ENCODE peak calls at places on chromosomes 4 and X, in eight cellular contexts. One of them, this sample, is unnamed.

GRCh38 chrX:39577976-39578962 is 519.5 kb downstream of the BCOR start:
- DNase-seq in psoas muscle: peak
- DNase-seq in RWPE1: no peak
- DNase-seq in endodermal cell: no peak
- DNase-seq in thoracic aorta: no peak
- DNase-seq in HL-60: no peak
- DNase-seq in pancreas: no peak
- DNase-seq in A549: no peak
- DNase-seq in this sample: peak

GRCh38 chr4:169070071-169070894 is 60.2 kb upstream of the CBR4 start:
- DNase-seq in psoas muscle: no peak
- DNase-seq in RWPE1: peak
- DNase-seq in endodermal cell: peak
- DNase-seq in thoracic aorta: peak
- DNase-seq in HL-60: no peak
- DNase-seq in pancreas: no peak
- DNase-seq in A549: peak
- DNase-seq in this sample: no peak

GRCh38 chr4:76723373-76723772 is 174.6 kb downstream of the SOWAHB start:
- DNase-seq in psoas muscle: no peak
- DNase-seq in RWPE1: no peak
- DNase-seq in endodermal cell: no peak
- DNase-seq in thoracic aorta: no peak
- DNase-seq in HL-60: no peak
- DNase-seq in pancreas: no peak
- DNase-seq in A549: peak
- DNase-seq in this sample: peak

GRCh38 chrX:30906726-30907125 is 17.7 kb upstream of the TAB3 start:
- DNase-seq in psoas muscle: no peak
- DNase-seq in RWPE1: peak
- DNase-seq in endodermal cell: no peak
- DNase-seq in thoracic aorta: no peak
- DNase-seq in HL-60: no peak
- DNase-seq in pancreas: no peak
- DNase-seq in A549: no peak
- DNase-seq in this sample: peak

GRCh38 chr4:165131247-165131832 is 18.7 kb upstream of the TMEM192 start:
- DNase-seq in psoas muscle: no peak
- DNase-seq in RWPE1: peak
- DNase-seq in endodermal cell: peak
- DNase-seq in thoracic aorta: no peak
- DNase-seq in HL-60: no peak
- DNase-seq in pancreas: peak
- DNase-seq in A549: peak
- DNase-seq in this sample: peak

GRCh38 chr4:20490734-20491133 is 209.5 kb upstream of the PACRGL start:
- DNase-seq in psoas muscle: no peak
- DNase-seq in RWPE1: no peak
- DNase-seq in endodermal cell: peak
- DNase-seq in thoracic aorta: no peak
- DNase-seq in HL-60: no peak
- DNase-seq in pancreas: no peak
- DNase-seq in A549: no peak
- DNase-seq in this sample: no peak

GRCh38 chr4:127622923-127623754 is 9.6 kb upstream of the INTU start:
- DNase-seq in psoas muscle: peak
- DNase-seq in RWPE1: peak
- DNase-seq in endodermal cell: peak
- DNase-seq in thoracic aorta: no peak
- DNase-seq in HL-60: no peak
- DNase-seq in pancreas: peak
- DNase-seq in A549: peak
- DNase-seq in this sample: peak

GRCh38 chr4:188781655-188782054 is 642.4 kb downstream of the TRIML1 start:
- DNase-seq in psoas muscle: no peak
- DNase-seq in RWPE1: peak
- DNase-seq in endodermal cell: peak
- DNase-seq in thoracic aorta: no peak
- DNase-seq in HL-60: no peak
- DNase-seq in pancreas: no peak
- DNase-seq in A549: peak
- DNase-seq in this sample: peak

GRCh38 chr4:159481936-159482335 is 379.1 kb downstream of the RAPGEF2 start:
- DNase-seq in psoas muscle: no peak
- DNase-seq in RWPE1: peak
- DNase-seq in endodermal cell: no peak
- DNase-seq in thoracic aorta: no peak
- DNase-seq in HL-60: no peak
- DNase-seq in pancreas: no peak
- DNase-seq in A549: no peak
- DNase-seq in this sample: no peak

GRCh38 chr4:156298230-156298629 is 344.6 kb upstream of the CTSO start:
- DNase-seq in psoas muscle: no peak
- DNase-seq in RWPE1: no peak
- DNase-seq in endodermal cell: no peak
- DNase-seq in thoracic aorta: no peak
- DNase-seq in HL-60: no peak
- DNase-seq in pancreas: no peak
- DNase-seq in A549: peak
- DNase-seq in this sample: peak

GRCh38 chrX:143615851-143616250 is 20.1 kb downstream of the SLITRK4 start:
- DNase-seq in psoas muscle: no peak
- DNase-seq in RWPE1: no peak
- DNase-seq in endodermal cell: no peak
- DNase-seq in thoracic aorta: no peak
- DNase-seq in HL-60: no peak
- DNase-seq in pancreas: no peak
- DNase-seq in A549: no peak
- DNase-seq in this sample: no peak

GRCh38 chrX:57119416-57119815 is 1.9 kb downstream of the SPIN2B start:
- DNase-seq in psoas muscle: no peak
- DNase-seq in RWPE1: no peak
- DNase-seq in endodermal cell: no peak
- DNase-seq in thoracic aorta: no peak
- DNase-seq in HL-60: no peak
- DNase-seq in pancreas: no peak
- DNase-seq in A549: no peak
- DNase-seq in this sample: no peak

GRCh38 chrX:24189490-24189889 is 40.0 kb downstream of the ZFX start:
- DNase-seq in psoas muscle: no peak
- DNase-seq in RWPE1: no peak
- DNase-seq in endodermal cell: no peak
- DNase-seq in thoracic aorta: no peak
- DNase-seq in HL-60: no peak
- DNase-seq in pancreas: no peak
- DNase-seq in A549: no peak
- DNase-seq in this sample: no peak

DNA sequence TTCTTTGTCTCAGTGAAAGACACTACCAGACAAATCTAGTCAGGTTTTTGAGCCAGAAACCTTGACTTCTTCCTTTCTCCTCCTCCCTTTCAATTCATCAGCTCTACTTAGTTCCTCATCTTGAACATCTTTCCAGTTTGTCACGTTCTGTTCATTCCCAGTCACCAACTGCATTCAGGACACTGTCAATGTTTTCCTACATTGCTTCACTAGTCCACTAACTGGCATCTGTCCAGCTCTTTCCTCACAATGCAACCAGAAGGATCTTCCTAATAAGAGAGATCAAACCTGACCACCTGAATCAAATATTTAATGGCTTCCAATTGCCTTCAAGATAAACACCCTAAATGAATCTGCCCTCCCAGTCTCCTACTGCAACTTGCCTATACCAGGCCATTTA is 52.5 kb downstream of the SYNPO2 start:
- DNase-seq in psoas muscle: no peak
- DNase-seq in RWPE1: no peak
- DNase-seq in endodermal cell: no peak
- DNase-seq in thoracic aorta: no peak
- DNase-seq in HL-60: peak
- DNase-seq in pancreas: no peak
- DNase-seq in A549: no peak
- DNase-seq in this sample: no peak
- H3K27ac ChIP-seq in psoas muscle: peak
- H3K27ac ChIP-seq in RWPE1: no peak
- H3K27ac ChIP-seq in endodermal cell: no peak
- H3K27ac ChIP-seq in thoracic aorta: peak
- H3K27ac ChIP-seq in HL-60: peak
- H3K27ac ChIP-seq in pancreas: no peak
- H3K27ac ChIP-seq in A549: no peak
- H3K27ac ChIP-seq in this sample: no peak

DNA sequence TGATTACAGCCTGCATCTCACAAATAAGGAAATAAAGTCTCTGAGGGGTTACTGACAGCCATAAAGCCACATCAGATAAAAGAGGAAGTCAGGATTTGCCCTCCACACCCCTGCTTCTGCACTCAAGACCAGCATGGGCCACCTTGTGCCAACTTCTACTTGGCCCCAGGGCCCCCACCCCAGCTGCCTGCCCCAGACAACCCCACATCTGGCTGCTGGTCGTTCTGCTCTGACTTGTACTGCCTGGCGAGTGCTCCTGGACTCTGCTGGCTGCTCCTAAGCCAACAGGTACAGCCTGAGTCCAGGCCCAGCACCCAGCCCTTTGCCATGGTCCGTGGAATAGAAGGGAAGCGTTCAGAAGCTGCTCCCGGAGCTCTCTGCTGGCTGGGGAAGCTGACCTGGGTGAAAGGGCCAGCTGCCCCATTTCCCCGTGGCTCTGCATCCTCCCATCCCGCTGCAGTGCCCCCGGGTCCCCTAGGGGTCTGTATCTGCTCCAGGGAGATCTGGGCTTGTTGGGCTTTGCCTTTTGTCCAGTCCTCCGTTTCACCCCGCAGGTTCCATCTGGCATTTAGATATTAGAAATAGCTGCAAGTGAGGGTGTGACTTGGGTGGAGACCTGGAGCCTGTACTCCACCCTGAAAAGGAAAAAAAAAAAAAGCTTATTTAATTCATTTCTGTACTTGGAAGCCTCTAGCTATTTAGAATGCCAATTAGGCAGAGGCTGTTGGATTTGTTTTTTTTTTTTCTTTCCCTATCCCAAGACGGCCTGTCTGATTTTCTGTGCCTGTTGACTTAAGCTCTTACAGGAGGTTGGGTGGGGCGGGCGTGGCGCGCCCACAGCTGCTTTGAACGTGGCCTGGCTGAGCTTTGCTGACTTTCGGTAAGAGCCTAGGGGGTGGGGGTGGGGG is 194.7 kb downstream of the PTTG2 start:
- DNase-seq in psoas muscle: peak
- DNase-seq in RWPE1: peak
- DNase-seq in endodermal cell: no peak
- DNase-seq in thoracic aorta: no peak
- DNase-seq in HL-60: no peak
- DNase-seq in pancreas: peak
- DNase-seq in A549: peak
- DNase-seq in this sample: no peak
- H3K27ac ChIP-seq in psoas muscle: no peak
- H3K27ac ChIP-seq in RWPE1: peak
- H3K27ac ChIP-seq in endodermal cell: no peak
- H3K27ac ChIP-seq in thoracic aorta: no peak
- H3K27ac ChIP-seq in HL-60: no peak
- H3K27ac ChIP-seq in pancreas: peak
- H3K27ac ChIP-seq in A549: peak
- H3K27ac ChIP-seq in this sample: no peak

DNA sequence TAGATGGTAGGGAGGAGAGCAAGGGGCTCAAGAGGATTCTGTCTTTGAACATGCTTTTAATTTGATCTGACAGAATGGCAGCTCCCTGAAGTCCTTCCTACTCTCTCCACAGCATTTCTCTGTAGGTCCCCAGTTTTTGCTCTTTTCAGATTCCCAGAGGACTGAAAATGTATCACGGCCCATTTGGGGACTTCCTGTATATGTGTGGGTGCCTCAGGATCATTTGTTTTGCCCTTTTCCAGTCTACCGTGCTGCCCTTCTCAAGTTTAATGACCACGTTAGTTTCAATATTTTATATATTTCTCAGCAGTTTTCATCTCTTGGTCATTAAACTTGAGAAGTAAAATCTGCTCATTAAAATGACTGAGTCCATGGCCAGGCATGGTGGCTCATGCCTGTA is 2.3 kb downstream of the TBC1D1 start:
- DNase-seq in psoas muscle: no peak
- DNase-seq in RWPE1: no peak
- DNase-seq in endodermal cell: no peak
- DNase-seq in thoracic aorta: no peak
- DNase-seq in HL-60: no peak
- DNase-seq in pancreas: no peak
- DNase-seq in A549: no peak
- DNase-seq in this sample: no peak
- H3K27ac ChIP-seq in psoas muscle: no peak
- H3K27ac ChIP-seq in RWPE1: no peak
- H3K27ac ChIP-seq in endodermal cell: no peak
- H3K27ac ChIP-seq in thoracic aorta: no peak
- H3K27ac ChIP-seq in HL-60: no peak
- H3K27ac ChIP-seq in pancreas: no peak
- H3K27ac ChIP-seq in A549: no peak
- H3K27ac ChIP-seq in this sample: no peak

GRCh38 chr4:38125816-38126215 is 165.6 kb downstream of the PTTG2 start:
- DNase-seq in psoas muscle: no peak
- DNase-seq in RWPE1: no peak
- DNase-seq in endodermal cell: no peak
- DNase-seq in thoracic aorta: no peak
- DNase-seq in HL-60: no peak
- DNase-seq in pancreas: no peak
- DNase-seq in A549: no peak
- DNase-seq in this sample: no peak

GRCh38 chr4:38123555-38123954 is 163.4 kb downstream of the PTTG2 start:
- DNase-seq in psoas muscle: no peak
- DNase-seq in RWPE1: no peak
- DNase-seq in endodermal cell: no peak
- DNase-seq in thoracic aorta: no peak
- DNase-seq in HL-60: no peak
- DNase-seq in pancreas: no peak
- DNase-seq in A549: no peak
- DNase-seq in this sample: no peak

GRCh38 chr4:38122060-38122459 is 161.9 kb downstream of the PTTG2 start:
- DNase-seq in psoas muscle: no peak
- DNase-seq in RWPE1: no peak
- DNase-seq in endodermal cell: no peak
- DNase-seq in thoracic aorta: no peak
- DNase-seq in HL-60: no peak
- DNase-seq in pancreas: no peak
- DNase-seq in A549: no peak
- DNase-seq in this sample: no peak

GRCh38 chr4:38128478-38129451 is 168.6 kb downstream of the PTTG2 start:
- DNase-seq in psoas muscle: no peak
- DNase-seq in RWPE1: peak
- DNase-seq in endodermal cell: peak
- DNase-seq in thoracic aorta: peak
- DNase-seq in HL-60: no peak
- DNase-seq in pancreas: no peak
- DNase-seq in A549: peak
- DNase-seq in this sample: peak

DNA sequence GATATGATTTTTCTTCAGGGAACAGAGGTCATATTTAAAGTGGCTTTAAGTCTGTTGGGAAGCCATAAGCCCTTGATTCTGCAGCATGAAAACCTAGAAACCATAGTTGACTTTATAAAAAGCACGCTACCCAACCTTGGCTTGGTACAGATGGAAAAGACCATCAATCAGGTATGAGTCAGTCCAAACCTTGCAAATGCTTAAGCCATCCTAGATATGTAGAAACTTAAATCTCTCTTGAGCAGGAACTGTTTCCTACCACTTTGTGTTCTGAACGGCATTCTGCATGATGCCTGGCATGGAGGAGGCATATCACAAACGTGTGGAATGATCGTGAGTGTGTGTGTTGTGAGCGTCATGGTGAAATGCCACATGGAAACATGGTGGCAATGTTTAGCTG is 164.8 kb downstream of the PTTG2 start:
- DNase-seq in psoas muscle: no peak
- DNase-seq in RWPE1: no peak
- DNase-seq in endodermal cell: no peak
- DNase-seq in thoracic aorta: no peak
- DNase-seq in HL-60: no peak
- DNase-seq in pancreas: no peak
- DNase-seq in A549: no peak
- DNase-seq in this sample: peak
- H3K27ac ChIP-seq in psoas muscle: no peak
- H3K27ac ChIP-seq in RWPE1: no peak
- H3K27ac ChIP-seq in endodermal cell: no peak
- H3K27ac ChIP-seq in thoracic aorta: no peak
- H3K27ac ChIP-seq in HL-60: no peak
- H3K27ac ChIP-seq in pancreas: no peak
- H3K27ac ChIP-seq in A549: no peak
- H3K27ac ChIP-seq in this sample: no peak

This sample was measured in fibroblast of lung.